ENCODE peak calls at places on chromosomes 6 and 20, in four cellular contexts. Y, K, I and U are unnamed samples.

GRCh38 chr6:80269331-80269730 is 162.9 kb downstream of the BCKDHB start:
- DNase-seq in Y (no peak), K (no peak), I (no peak), U (no peak)

GRCh38 chr6:84450018-84450417 is 222.6 kb upstream of the CEP162 start:
- DNase-seq in K (no peak), I (no peak), Y (no peak), U (no peak)

GRCh38 chr20:32333181-32333987 is 24.7 kb upstream of the ASXL1 start:
- DNase-seq in Y (no peak), K (no peak), I (no peak), U (no peak)

GRCh38 chr6:106910999-106911949 is 63.3 kb downstream of the CD24 start:
- DNase-seq in I (peak; percentile 89), Y (no peak), K (no peak), U (peak; percentile 6)

GRCh38 chr6:111890981-111891380 is 17.7 kb upstream of the FYN start:
- DNase-seq in K (no peak), I (no peak), Y (no peak), U (no peak)

GRCh38 chr20:5039255-5039657 is 37.9 kb upstream of the SLC23A2 start:
- DNase-seq in K (no peak), Y (no peak), I (no peak), U (no peak)

GRCh38 chr6:148907573-148907972 is 160.7 kb downstream of the UST start:
- DNase-seq in Y (no peak), I (no peak), K (no peak), U (no peak)

GRCh38 chr6:87473419-87473903 is 687 bp downstream of the SLC35A1 start:
- DNase-seq in K (no peak), Y (peak; percentile 29), I (peak; percentile 20), U (peak; percentile 46)

GRCh38 chr6:79030511-79030910 is 47.5 kb downstream of the PHIP start:
- DNase-seq in K (no peak), I (no peak), Y (no peak), U (no peak)

GRCh38 chr6:91167846-91168245 is 581.0 kb upstream of the MAP3K7 start:
- DNase-seq in K (no peak), I (peak; percentile 3), Y (no peak), U (no peak)

GRCh38 chr6:131063028-131063763 is at the start of gene EPB41L2:
- DNase-seq in Y (peak; percentile 86), I (peak; percentile 91), K (peak; percentile 93), U (peak; percentile 48)

GRCh38 chr6:131061771-131062160 is 1.3 kb downstream of the EPB41L2 start:
- DNase-seq in I (no peak), K (no peak), Y (no peak), U (no peak)

GRCh38 chr6:131063764-131064272 is 773 bp upstream of the EPB41L2 start:
- DNase-seq in I (no peak), Y (no peak), K (no peak), U (no peak)

GRCh38 chr6:131061041-131061770 is 1.8 kb downstream of the EPB41L2 start:
- DNase-seq in I (peak; percentile 52), K (no peak), Y (no peak), U (no peak)

GRCh38 chr6:131062245-131063027 is 609 bp downstream of the EPB41L2 start:
- DNase-seq in Y (no peak), K (peak; percentile 49), I (no peak), U (no peak)
- TF ChIP-seq PHF8 in Y (no peak), K (no peak), I (peak; percentile 24), U (no peak)

GRCh38 chr20:47574616-47575401 is 73.1 kb downstream of the NCOA3 start:
- DNase-seq in K (no peak), I (no peak), Y (peak; percentile 27), U (peak; percentile 80)
- TF ChIP-seq PHF8 in K (no peak), I (no peak), Y (no peak), U (no peak)

DNA sequence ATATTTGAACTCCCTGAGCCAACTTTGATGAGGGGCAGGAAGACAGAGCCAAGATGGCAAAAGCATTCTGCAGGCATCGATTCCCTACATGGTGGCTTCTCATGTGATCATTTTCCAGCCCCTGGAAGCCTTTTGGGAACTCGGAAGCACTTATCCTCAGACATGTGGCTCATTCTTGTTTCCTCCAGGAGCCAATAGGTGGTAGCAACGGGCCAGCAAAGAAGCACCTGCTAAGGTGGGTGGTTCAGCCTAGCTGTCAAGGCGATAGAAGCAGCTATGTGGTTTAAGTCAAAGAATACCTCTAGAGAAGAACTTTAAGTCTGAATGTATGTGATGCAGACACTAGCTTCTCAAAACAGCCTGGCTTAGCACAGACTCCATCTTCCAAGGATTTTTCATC is 64.9 kb upstream of the PAX1 start:
- DNase-seq in I (peak; percentile 44), Y (peak; percentile 13), K (peak; percentile 61), U (peak; percentile 52)
- TF ChIP-seq PHF8 in I (no peak), Y (no peak), K (no peak), U (no peak)

DNA sequence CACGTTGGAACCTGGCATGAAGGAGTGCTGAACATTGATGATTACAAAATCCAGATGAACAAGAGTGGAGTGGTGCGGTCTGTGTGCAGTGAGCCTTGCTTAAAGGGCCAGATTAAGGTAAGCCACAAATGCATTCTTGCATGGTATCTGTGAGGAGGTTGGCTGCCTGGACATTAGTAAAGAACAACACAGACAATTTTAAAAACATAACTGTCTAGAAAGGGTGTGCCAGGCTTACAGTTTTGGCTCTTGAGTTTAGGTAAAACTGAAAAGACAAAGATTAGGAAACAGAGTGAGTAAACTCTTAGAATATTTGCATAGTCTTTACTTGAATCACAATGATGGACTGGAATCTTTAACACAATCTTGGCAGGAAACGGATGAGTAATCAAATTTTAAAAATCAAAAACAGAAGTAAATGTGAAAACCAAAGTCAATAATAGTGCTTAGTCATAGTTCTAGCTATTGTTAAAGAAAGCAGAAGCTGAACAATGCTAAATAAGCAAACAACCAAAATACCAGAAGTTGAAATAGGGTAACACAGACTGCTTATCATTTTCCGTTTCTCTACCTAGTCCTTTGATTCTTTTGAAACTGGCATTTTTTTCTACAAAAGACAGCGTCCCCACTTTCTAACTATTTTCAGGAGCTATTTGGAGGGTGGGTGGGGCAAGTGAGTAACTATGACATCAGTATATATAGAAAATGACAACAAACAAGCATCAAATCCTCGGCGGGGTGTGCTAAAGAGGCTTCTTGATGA is 185.9 kb upstream of the RAB32 start:
- DNase-seq in Y (no peak), I (no peak), K (no peak), U (peak; percentile 9)
- TF ChIP-seq PHF8 in Y (no peak), I (no peak), K (no peak), U (no peak)

DNA sequence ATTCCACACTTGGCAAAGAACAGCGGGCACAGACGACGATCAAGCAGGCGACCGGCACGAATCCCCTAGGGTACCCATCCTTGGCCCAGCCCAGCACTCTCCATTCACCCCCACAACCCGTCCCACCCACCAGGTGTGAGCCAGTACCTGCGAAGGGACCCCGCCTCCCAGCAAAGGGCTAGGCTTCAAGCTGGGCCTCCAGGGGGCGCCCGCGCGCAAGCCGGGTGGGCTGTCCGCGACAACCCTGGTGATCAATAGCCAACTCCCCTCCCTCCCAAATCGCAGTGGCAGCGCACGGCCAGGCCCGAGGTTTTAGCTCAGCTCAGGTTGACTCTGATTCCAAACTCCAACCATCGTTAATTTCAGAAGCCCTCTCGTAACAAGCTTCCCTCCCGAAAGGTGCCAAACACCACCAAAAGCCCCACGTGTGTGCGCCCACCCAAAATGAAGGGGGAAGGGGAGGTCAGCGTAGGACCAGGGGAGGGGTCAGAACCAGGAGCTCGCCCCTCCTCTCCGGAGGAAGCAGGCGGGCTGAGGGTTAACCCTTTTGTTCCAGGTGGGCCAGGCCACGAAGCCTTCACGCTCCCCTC is 2.1 kb downstream of the SALL4 start:
- DNase-seq in I (peak; percentile 48), Y (peak; percentile 70), K (peak; percentile 100), U (peak; percentile 62)
- TF ChIP-seq PHF8 in I (peak; percentile 56), Y (no peak), K (peak; percentile 43), U (no peak)